ENCODE peak calls at places on chromosome 21, in six cellular contexts. A, T, P, H, B and I are unnamed samples.

GRCh38 chr21:26572668-26573381 is at the start of gene CYYR1:
- DNase-seq in A (peak; percentile 53), T (no peak), P (no peak), H (peak; percentile 33), B (peak; percentile 77), I (no peak)

GRCh38 chr21:28971171-28971570 is 21.5 kb downstream of the LTN1 start:
- DNase-seq in A (no peak), T (no peak), P (no peak), H (no peak), B (no peak), I (no peak)

GRCh38 chr21:38343691-38344090 is 86.9 kb downstream of the KCNJ15 start:
- DNase-seq in A (peak; percentile 89), T (no peak), P (peak; percentile 52), H (no peak), B (no peak), I (peak; percentile 87)

GRCh38 chr21:32795376-32795775 is 23.8 kb upstream of the PAXBP1 start:
- DNase-seq in A (no peak), T (no peak), P (no peak), H (no peak), B (no peak), I (no peak)

GRCh38 chr21:46639489-46640386 is 4.3 kb downstream of the PRMT2 start:
- DNase-seq in A (peak; percentile 42), T (no peak), P (no peak), H (no peak), B (no peak), I (peak; percentile 40)

GRCh38 chr21:36976882-36977651 is 10.6 kb upstream of the HLCS start:
- DNase-seq in A (peak; percentile 80), T (peak; percentile 27), P (peak; percentile 48), H (no peak), B (peak; percentile 61), I (peak; percentile 76)

GRCh38 chr21:15826147-15826780 is 96.5 kb downstream of the USP25 start:
- DNase-seq in A (peak; percentile 45), T (no peak), P (peak; percentile 23), H (no peak), B (peak; percentile 36), I (peak; percentile 83)

GRCh38 chr21:25790122-25790951 is 55.6 kb downstream of the GABPA start:
- DNase-seq in A (peak; percentile 44), T (peak; percentile 3), P (peak; percentile 21), H (no peak), B (no peak), I (peak; percentile 49)

GRCh38 chr21:17463441-17463840 is 49.4 kb upstream of the CXADR start:
- DNase-seq in A (peak; percentile 79), T (no peak), P (no peak), H (no peak), B (no peak), I (peak; percentile 83)

GRCh38 chr21:36209626-36210171 is 53.1 kb downstream of the DOP1B start:
- DNase-seq in A (peak; percentile 79), T (peak; percentile 52), P (peak; percentile 59), H (no peak), B (peak; percentile 78), I (peak; percentile 86)

GRCh38 chr21:36388835-36389234 is 3.6 kb downstream of the CHAF1B start:
- DNase-seq in A (peak; percentile 49), T (no peak), P (no peak), H (no peak), B (peak; percentile 64), I (no peak)

GRCh38 chr21:39676054-39676771 is 63.5 kb downstream of the B3GALT5 start:
- DNase-seq in A (peak; percentile 61), T (no peak), P (no peak), H (no peak), B (no peak), I (no peak)

GRCh38 chr21:27173052-27173451 is 206.2 kb upstream of the ADAMTS5 start:
- DNase-seq in A (no peak), T (no peak), P (no peak), H (no peak), B (no peak), I (no peak)

GRCh38 chr21:15422761-15423160 is 307.0 kb upstream of the USP25 start:
- DNase-seq in A (peak; percentile 92), T (peak; percentile 7), P (no peak), H (no peak), B (no peak), I (peak; percentile 90)

GRCh38 chr21:31983120-31983519 is 110.3 kb downstream of the HUNK start:
- DNase-seq in A (no peak), T (no peak), P (no peak), H (no peak), B (no peak), I (peak; percentile 3)

GRCh38 chr21:29149771-29150425 is 19.5 kb downstream of the MAP3K7CL start:
- DNase-seq in A (peak; percentile 54), T (no peak), P (no peak), H (no peak), B (no peak), I (no peak)

GRCh38 chr21:41678944-41679343 is 87.9 kb downstream of the RIPK4 start:
- DNase-seq in A (peak; percentile 96), T (peak; percentile 96), P (peak; percentile 94), H (peak; percentile 81), B (peak; percentile 98), I (peak; percentile 100)

GRCh38 chr21:41677671-41678015 is 89.2 kb downstream of the RIPK4 start:
- DNase-seq in A (no peak), T (peak; percentile 38), P (peak; percentile 42), H (no peak), B (no peak), I (peak; percentile 46)

GRCh38 chr21:41680444-41681335 is 86.2 kb downstream of the RIPK4 start:
- DNase-seq in A (no peak), T (peak; percentile 54), P (peak; percentile 28), H (no peak), B (no peak), I (no peak)

GRCh38 chr21:41676198-41676597 is 90.7 kb downstream of the RIPK4 start:
- DNase-seq in A (no peak), T (no peak), P (no peak), H (no peak), B (no peak), I (no peak)

GRCh38 chr21:41678016-41678935 is 88.6 kb downstream of the RIPK4 start:
- DNase-seq in A (peak; percentile 59), T (peak; percentile 79), P (peak; percentile 76), H (no peak), B (no peak), I (peak; percentile 94)
- TF ChIP-seq CTCF in A (no peak), T (no peak), P (no peak), H (no peak), B (no peak), I (no peak)

DNA sequence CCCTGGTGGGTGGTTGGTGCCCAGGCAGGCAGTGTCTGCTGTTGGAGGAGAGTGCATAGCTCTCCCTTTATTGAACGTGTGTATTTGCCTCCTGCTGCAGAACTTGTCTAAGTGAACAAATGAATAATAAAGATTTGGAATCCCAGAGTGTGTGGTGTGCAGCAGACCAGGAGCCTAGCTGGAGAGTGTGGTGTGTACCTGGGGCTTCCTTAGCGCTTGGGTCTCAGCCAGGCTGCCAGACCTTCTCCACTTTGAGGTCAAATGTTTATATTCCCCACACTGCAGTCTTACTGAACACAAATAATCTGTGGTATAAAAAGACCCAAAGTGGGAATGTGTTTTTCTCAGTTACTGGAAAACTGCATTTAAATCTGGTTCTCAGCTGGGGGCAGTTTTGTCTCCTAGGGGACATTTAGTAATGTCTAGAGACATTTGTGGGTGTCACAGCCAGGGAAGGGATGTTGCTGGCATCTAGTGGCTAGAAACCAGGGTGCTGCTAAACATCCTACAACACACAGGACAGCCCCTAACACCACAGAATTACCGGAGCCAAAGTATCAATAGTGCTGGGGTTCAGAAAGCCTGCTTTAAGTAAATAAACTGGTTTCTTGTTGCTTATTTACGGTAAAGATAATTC is 23.6 kb downstream of the SLC37A1 start:
- DNase-seq in A (no peak), T (no peak), P (no peak), H (no peak), B (no peak), I (peak; percentile 13)
- TF ChIP-seq CTCF in A (peak; percentile 56), T (peak; percentile 30), P (no peak), H (no peak), B (peak; percentile 46), I (no peak)

GRCh38 chr21:18877932-18878331 is 474.3 kb upstream of the TMPRSS15 start:
- DNase-seq in A (no peak), T (no peak), P (no peak), H (no peak), B (no peak), I (no peak)
- TF ChIP-seq CTCF in A (no peak), T (no peak), P (no peak), H (no peak), B (no peak), I (no peak)

DNA sequence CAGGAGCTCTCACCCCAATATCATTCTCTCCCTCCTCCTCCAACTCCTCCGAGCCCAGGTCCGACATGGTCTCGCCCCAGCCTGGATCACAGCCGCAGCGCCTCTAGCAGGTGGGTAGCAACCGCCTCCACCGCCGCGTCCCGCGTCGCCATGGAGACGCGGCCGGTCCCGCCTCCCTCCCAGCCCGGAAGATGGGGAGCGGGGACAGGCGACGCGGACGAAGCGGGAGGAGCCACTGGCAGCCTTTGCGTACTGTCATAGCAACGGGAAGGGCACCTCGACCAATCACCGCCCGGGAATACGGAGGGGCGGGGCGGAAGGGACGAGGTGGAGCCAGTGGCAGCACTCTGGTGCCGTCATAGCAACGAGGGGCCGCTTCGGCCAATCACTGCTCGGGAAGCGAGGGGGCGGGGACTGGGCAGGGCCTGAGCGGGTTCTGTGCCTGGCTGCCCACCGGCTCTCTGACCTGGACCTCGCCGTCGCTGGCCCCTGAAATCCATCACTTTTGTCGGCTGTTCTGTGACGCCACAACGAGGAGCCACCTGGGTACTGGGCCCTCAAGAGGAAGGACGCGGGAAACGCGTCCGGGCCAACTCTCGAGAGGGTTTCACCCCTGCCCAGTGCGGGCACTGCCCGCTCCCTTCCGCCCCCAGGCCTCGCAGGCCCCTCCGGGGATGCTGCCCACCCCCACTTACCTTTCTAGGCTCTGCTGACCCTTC is at the start of gene RSPH1:
- DNase-seq in A (peak; percentile 98), T (peak; percentile 99), P (peak; percentile 98), H (peak; percentile 99), B (peak; percentile 100), I (peak; percentile 99)
- TF ChIP-seq CTCF in A (no peak), T (no peak), P (no peak), H (no peak), B (no peak), I (no peak)

GRCh38 chr21:43318841-43319781 is 107.8 kb downstream of the SIK1 start:
- DNase-seq in A (peak; percentile 30), T (peak; percentile 45), P (no peak), H (peak; percentile 19), B (no peak), I (peak; percentile 63)

GRCh38 chr21:43317254-43317748 is 109.6 kb downstream of the SIK1 start:
- DNase-seq in A (no peak), T (no peak), P (no peak), H (no peak), B (no peak), I (no peak)

GRCh38 chr21:43318368-43318767 is 108.6 kb downstream of the SIK1 start:
- DNase-seq in A (no peak), T (no peak), P (no peak), H (no peak), B (no peak), I (no peak)

GRCh38 chr21:43316156-43316845 is 110.6 kb downstream of the SIK1 start:
- DNase-seq in A (no peak), T (no peak), P (no peak), H (peak; percentile 6), B (no peak), I (no peak)

DNA sequence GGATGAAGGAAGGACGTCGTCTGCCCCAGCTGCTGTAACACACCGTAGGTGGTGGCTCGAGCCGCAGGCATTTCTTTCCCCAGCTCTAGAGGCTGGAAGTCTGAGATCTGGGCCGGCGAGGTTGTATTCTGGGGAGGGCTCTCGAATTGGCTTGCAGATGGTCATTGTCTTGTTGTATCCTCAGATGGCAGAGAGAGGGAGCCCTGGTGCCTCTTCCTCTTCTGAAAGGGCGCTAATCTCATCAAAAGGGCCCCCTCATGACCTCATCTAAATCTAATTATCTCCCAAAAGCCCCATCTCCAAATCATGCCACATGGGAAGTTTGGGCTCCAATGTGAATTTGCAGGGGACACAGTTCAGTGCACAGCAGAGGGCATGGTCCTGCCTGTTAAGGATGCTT is 109.0 kb downstream of the SIK1 start:
- DNase-seq in A (no peak), T (no peak), P (no peak), H (no peak), B (no peak), I (no peak)
- TF ChIP-seq CTCF in A (no peak), T (no peak), P (no peak), H (no peak), B (peak; percentile 38), I (no peak)